ENCODE peak calls at places on chromosomes 12 and 14, in ten cellular contexts. V, O, G, L, K, S, Y, I, N and T are unnamed samples.

GRCh38 chr12:8953773-8954402 is 4.4 kb upstream of the M6PR start:
- DNase-seq in V (no peak), O (no peak), G (no peak), L (no peak), K (no peak), S (no peak), Y (no peak), I (peak; percentile 25), N (no peak), T (no peak)

GRCh38 chr12:8045952-8046944 is 13.7 kb downstream of the FOXJ2 start:
- DNase-seq in V (peak; percentile 78), O (peak; percentile 82), G (peak; percentile 83), L (peak; percentile 74), K (peak; percentile 62), S (peak; percentile 56), Y (peak; percentile 66), I (peak; percentile 79), N (peak; percentile 80), T (peak; percentile 67)

GRCh38 chr12:40222247-40222646 is 2.5 kb upstream of the LRRK2 start:
- DNase-seq in V (no peak), O (no peak), G (no peak), L (peak; percentile 32), K (no peak), S (no peak), Y (no peak), I (no peak), N (no peak), T (no peak)

GRCh38 chr14:99821519-99822165 is 28.4 kb downstream of the EML1 start:
- DNase-seq in V (peak; percentile 71), O (no peak), G (peak; percentile 33), L (peak; percentile 88), K (no peak), S (no peak), Y (no peak), I (no peak), N (no peak), T (peak; percentile 61)

GRCh38 chr12:131072446-131073230 is 118.9 kb downstream of the ADGRD1 start:
- DNase-seq in V (no peak), O (no peak), G (no peak), L (no peak), K (peak; percentile 22), S (no peak), Y (no peak), I (no peak), N (no peak), T (no peak)

GRCh38 chr14:50333010-50333409 is 20.9 kb downstream of the DMAC2L start:
- DNase-seq in V (no peak), O (peak; percentile 65), G (no peak), L (peak; percentile 86), K (no peak), S (no peak), Y (no peak), I (no peak), N (no peak), T (peak; percentile 50)

GRCh38 chr12:1707051-1707450 is 16.2 kb downstream of the ADIPOR2 start:
- DNase-seq in V (no peak), O (no peak), G (no peak), L (no peak), K (no peak), S (no peak), Y (no peak), I (no peak), N (no peak), T (no peak)

GRCh38 chr12:103632554-103633216 is 45.6 kb downstream of the STAB2 start:
- DNase-seq in V (peak; percentile 78), O (peak; percentile 19), G (peak; percentile 86), L (peak; percentile 73), K (no peak), S (peak; percentile 58), Y (no peak), I (peak; percentile 72), N (peak; percentile 77), T (peak; percentile 77)

GRCh38 chr12:95608252-95609033 is 57.2 kb upstream of the USP44 start:
- DNase-seq in V (no peak), O (peak; percentile 83), G (no peak), L (peak; percentile 67), K (peak; percentile 56), S (no peak), Y (no peak), I (no peak), N (no peak), T (peak; percentile 74)

GRCh38 chr12:80321653-80322052 is 122.4 kb upstream of the PTPRQ start:
- DNase-seq in V (no peak), O (no peak), G (no peak), L (peak; percentile 30), K (no peak), S (no peak), Y (no peak), I (no peak), N (no peak), T (peak; percentile 36)

GRCh38 chr12:93174048-93174447 is 203.7 kb upstream of the NUDT4 start:
- DNase-seq in V (peak; percentile 43), O (no peak), G (no peak), L (peak; percentile 75), K (no peak), S (no peak), Y (no peak), I (no peak), N (no peak), T (no peak)

GRCh38 chr12:93616584-93617101 is 44.2 kb downstream of the SOCS2 start:
- DNase-seq in V (no peak), O (no peak), G (no peak), L (peak; percentile 44), K (no peak), S (no peak), Y (no peak), I (no peak), N (peak; percentile 29), T (peak; percentile 96)

GRCh38 chr12:120539303-120539702 is 5.1 kb downstream of the RNF10 start:
- DNase-seq in V (no peak), O (no peak), G (no peak), L (peak; percentile 51), K (no peak), S (no peak), Y (no peak), I (no peak), N (no peak), T (peak; percentile 67)

GRCh38 chr14:96083667-96084320 is 44.6 kb downstream of the C14orf132 start:
- DNase-seq in V (no peak), O (no peak), G (no peak), L (no peak), K (no peak), S (no peak), Y (no peak), I (no peak), N (no peak), T (peak; percentile 78)

GRCh38 chr12:117408161-117408791 is 46.9 kb upstream of the NOS1 start:
- DNase-seq in V (no peak), O (peak; percentile 58), G (no peak), L (peak; percentile 10), K (no peak), S (no peak), Y (no peak), I (peak; percentile 10), N (no peak), T (peak; percentile 42)

GRCh38 chr12:104312202-104312601 is 8.7 kb downstream of the EID3 start:
- DNase-seq in V (no peak), O (no peak), G (no peak), L (no peak), K (no peak), S (no peak), Y (no peak), I (no peak), N (no peak), T (no peak)

GRCh38 chr12:93789767-93790166 is 112.6 kb downstream of the CRADD start:
- DNase-seq in V (no peak), O (no peak), G (no peak), L (no peak), K (no peak), S (no peak), Y (no peak), I (no peak), N (no peak), T (no peak)

GRCh38 chr12:6219980-6220379 is 19.8 kb downstream of the CD9 start:
- DNase-seq in V (no peak), O (peak; percentile 53), G (no peak), L (no peak), K (no peak), S (no peak), Y (no peak), I (no peak), N (no peak), T (no peak)

GRCh38 chr12:40942326-40942725 is 245.8 kb upstream of the PDZRN4 start:
- DNase-seq in V (no peak), O (no peak), G (no peak), L (peak; percentile 3), K (no peak), S (no peak), Y (no peak), I (no peak), N (no peak), T (peak; percentile 69)

GRCh38 chr12:63963863-63964262 is 119.4 kb downstream of the SRGAP1 start:
- DNase-seq in V (no peak), O (no peak), G (no peak), L (no peak), K (no peak), S (no peak), Y (no peak), I (no peak), N (no peak), T (no peak)

GRCh38 chr12:116037941-116038837 is 239.3 kb downstream of the MED13L start:
- DNase-seq in V (peak; percentile 68), O (no peak), G (no peak), L (peak; percentile 81), K (no peak), S (no peak), Y (no peak), I (no peak), N (no peak), T (peak; percentile 48)

GRCh38 chr12:132445884-132446471 is 44.0 kb upstream of the FBRSL1 start:
- DNase-seq in V (no peak), O (peak; percentile 62), G (no peak), L (no peak), K (no peak), S (no peak), Y (peak; percentile 18), I (peak; percentile 67), N (no peak), T (peak; percentile 68)

GRCh38 chr12:121095544-121096198 is 37.0 kb upstream of the P2RX7 start:
- DNase-seq in V (peak; percentile 90), O (peak; percentile 76), G (peak; percentile 80), L (peak; percentile 70), K (peak; percentile 66), S (peak; percentile 80), Y (peak; percentile 60), I (peak; percentile 76), N (peak; percentile 79), T (peak; percentile 53)

GRCh38 chr12:50572275-50572674 is 67.5 kb downstream of the DIP2B start:
- DNase-seq in V (peak; percentile 56), O (no peak), G (peak; percentile 11), L (peak; percentile 75), K (no peak), S (no peak), Y (no peak), I (no peak), N (no peak), T (peak; percentile 31)

GRCh38 chr14:74483321-74483720 is 9.8 kb downstream of the NPC2 start:
- DNase-seq in V (no peak), O (no peak), G (no peak), L (no peak), K (no peak), S (no peak), Y (no peak), I (no peak), N (no peak), T (no peak)

GRCh38 chr14:74792249-74793039 is 29.3 kb downstream of the YLPM1 start:
- DNase-seq in V (no peak), O (no peak), G (no peak), L (peak; percentile 23), K (no peak), S (no peak), Y (no peak), I (no peak), N (no peak), T (peak; percentile 49)

GRCh38 chr12:109612975-109613502 is 39.4 kb downstream of the MVK start:
- DNase-seq in V (no peak), O (no peak), G (peak; percentile 44), L (peak; percentile 24), K (no peak), S (no peak), Y (no peak), I (no peak), N (no peak), T (peak; percentile 41)

GRCh38 chr12:29516431-29516875 is 19.0 kb upstream of the OVCH1 start:
- DNase-seq in V (no peak), O (no peak), G (no peak), L (peak; percentile 2), K (no peak), S (no peak), Y (no peak), I (no peak), N (no peak), T (no peak)